ENCODE peak calls at places on chromosomes 5 and 9, in ten cellular contexts. R is mesenchymal stem cell, L is fibroblast of lung, A is upper lobe of left lung, Z is PC-3, M is H7, Y is transverse colon, P is GM06990, V is body of pancreas, U is heart left ventricle. S is an unnamed sample. For H3K36me3, the result is how much of the 10 kb centered on the place peaks cover.

GRCh38 chr5:170520319-170520718 is 16.5 kb downstream of the KCNIP1 start:
- DNase-seq in Y (no peak), U (no peak), M (no peak), L (no peak), P (no peak), Z (no peak), A (no peak), R (peak), V (no peak), S (no peak)

GRCh38 chr5:73116506-73116905 is 3.9 kb upstream of the TMEM171 start:
- DNase-seq in P (no peak), V (no peak), U (no peak), Y (no peak), L (no peak), M (no peak), R (no peak), Z (no peak), A (no peak), S (no peak)

GRCh38 chr5:36417668-36418067 is 116.0 kb upstream of the RANBP3L start:
- DNase-seq in Z (peak), Y (no peak), R (no peak), U (no peak), L (no peak), M (peak), P (no peak), V (no peak), A (no peak), S (no peak)

GRCh38 chr5:36452394-36453100 is 150.8 kb upstream of the RANBP3L start:
- DNase-seq in V (no peak), L (no peak), Y (no peak), R (no peak), A (no peak), Z (no peak), U (no peak), M (no peak), P (no peak), S (no peak)

GRCh38 chr5:89342106-89342876 is 459.3 kb upstream of the MEF2C start:
- DNase-seq in P (peak), U (no peak), Y (no peak), A (no peak), L (peak), M (no peak), R (peak), Z (no peak), V (no peak), S (peak)

GRCh38 chr5:36691241-36691640 is 84.8 kb downstream of the SLC1A3 start:
- DNase-seq in A (no peak), P (no peak), V (no peak), U (no peak), R (no peak), L (no peak), Z (no peak), Y (no peak), M (no peak), S (no peak)

GRCh38 chr5:173880306-173880985 is 7.7 kb upstream of the CPEB4 start:
- DNase-seq in M (no peak), R (peak), U (no peak), A (no peak), P (no peak), Y (no peak), L (peak), Z (peak), V (no peak), S (no peak)

GRCh38 chr5:164233796-164234195 is 728.4 kb downstream of the MAT2B start:
- DNase-seq in U (no peak), Y (no peak), V (no peak), R (no peak), L (peak), Z (no peak), A (no peak), M (no peak), P (no peak), S (peak)

GRCh38 chr5:78647411-78647818 is 1.2 kb downstream of the LHFPL2 start:
- DNase-seq in U (no peak), L (peak), M (peak), Y (peak), R (peak), P (peak), V (peak), A (no peak), Z (peak), S (no peak)

GRCh38 chr5:76104027-76104426 is 20.8 kb downstream of the SV2C start:
- DNase-seq in Y (peak), U (no peak), A (no peak), L (no peak), P (no peak), R (peak), V (peak), M (no peak), Z (peak), S (peak)

DNA sequence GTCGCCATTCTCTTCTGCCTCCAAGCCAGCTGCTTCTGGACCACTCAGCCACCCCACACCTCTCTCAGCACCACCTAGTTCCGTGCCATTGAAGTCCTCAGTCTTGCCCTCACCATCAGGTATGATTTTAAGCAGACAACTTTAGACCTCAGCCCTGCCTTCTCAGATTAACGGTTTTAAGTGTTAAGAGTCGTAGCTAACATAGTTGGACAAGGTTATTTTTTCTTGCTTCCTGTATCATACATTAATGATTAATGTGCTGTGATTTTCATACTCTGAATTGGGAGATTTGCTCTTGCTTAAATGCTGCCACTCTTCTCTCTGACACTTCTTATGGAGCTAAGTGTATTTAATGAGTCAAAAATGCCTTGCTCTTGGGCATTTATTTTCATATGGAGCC is 20.8 kb downstream of the NUP214 start:
- DNase-seq in Y (no peak), M (no peak), R (no peak), U (no peak), P (no peak), V (no peak), L (no peak), A (no peak), Z (no peak), S (no peak)
- H3K36me3 ChIP-seq in Y (half or more), M (under half), R (under half), U (under half), P (under half), V (under half), L (under half), A (half or more), Z (half or more), S (under half)

DNA sequence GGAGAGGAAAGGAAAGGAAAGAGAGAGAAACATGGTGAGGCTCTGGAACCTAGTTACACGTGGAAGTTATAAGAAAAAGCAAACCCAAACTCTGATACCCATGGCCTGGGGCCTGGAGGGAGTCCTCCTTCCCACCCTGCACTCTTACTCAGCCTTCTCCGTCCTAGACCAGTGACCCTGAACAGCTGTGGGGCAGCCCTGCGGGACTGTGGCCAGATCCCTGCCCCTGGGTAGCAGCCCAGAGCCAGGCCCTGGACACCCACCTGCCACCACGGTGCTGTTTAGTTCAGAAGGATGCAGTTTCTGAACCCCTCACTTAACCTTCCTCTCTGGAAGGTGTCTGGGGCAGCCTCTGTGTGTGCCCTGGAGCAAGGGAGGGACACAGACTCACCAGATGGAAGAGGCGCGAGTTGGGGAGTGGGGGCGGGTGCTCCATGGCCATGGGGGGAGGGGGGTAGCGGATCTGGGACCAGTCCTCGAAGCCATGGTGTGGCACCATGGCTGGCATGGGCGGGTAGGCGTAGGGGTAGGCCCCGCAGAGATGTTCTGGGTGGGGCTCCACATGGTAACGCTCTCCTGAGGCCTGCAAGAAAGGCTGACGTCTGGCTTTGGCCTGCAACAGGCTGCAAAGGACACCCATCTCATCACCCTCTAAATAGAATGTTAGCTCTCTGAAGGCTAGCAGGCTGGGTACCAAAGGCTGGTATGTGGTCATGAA is 13.0 kb downstream of the GPX3 start:
- DNase-seq in V (no peak), L (no peak), P (no peak), R (no peak), M (peak), Y (no peak), Z (no peak), A (no peak), U (peak), S (no peak)
- H3K36me3 ChIP-seq in V (under half), L (under half), P (half or more), R (half or more), M (under half), Y (half or more), Z (half or more), A (half or more), U (under half), S (under half)

GRCh38 chr5:178465228-178465860 is 124.8 kb downstream of the COL23A1 start:
- DNase-seq in Y (no peak), M (peak), Z (no peak), L (no peak), P (no peak), R (no peak), A (no peak), U (no peak), V (no peak), S (no peak)

GRCh38 chr5:178464431-178465048 is 125.7 kb downstream of the COL23A1 start:
- DNase-seq in A (no peak), Z (no peak), P (no peak), L (no peak), U (no peak), M (no peak), R (no peak), V (no peak), Y (no peak), S (no peak)

GRCh38 chr5:178461426-178461730 is 128.8 kb downstream of the COL23A1 start:
- DNase-seq in V (no peak), P (no peak), R (no peak), Y (no peak), U (no peak), Z (no peak), M (no peak), L (no peak), A (no peak), S (no peak)

GRCh38 chr5:178462846-178463245 is 127.3 kb downstream of the COL23A1 start:
- DNase-seq in R (no peak), M (peak), A (no peak), V (no peak), Y (no peak), L (no peak), P (no peak), U (no peak), Z (no peak), S (peak)

DNA sequence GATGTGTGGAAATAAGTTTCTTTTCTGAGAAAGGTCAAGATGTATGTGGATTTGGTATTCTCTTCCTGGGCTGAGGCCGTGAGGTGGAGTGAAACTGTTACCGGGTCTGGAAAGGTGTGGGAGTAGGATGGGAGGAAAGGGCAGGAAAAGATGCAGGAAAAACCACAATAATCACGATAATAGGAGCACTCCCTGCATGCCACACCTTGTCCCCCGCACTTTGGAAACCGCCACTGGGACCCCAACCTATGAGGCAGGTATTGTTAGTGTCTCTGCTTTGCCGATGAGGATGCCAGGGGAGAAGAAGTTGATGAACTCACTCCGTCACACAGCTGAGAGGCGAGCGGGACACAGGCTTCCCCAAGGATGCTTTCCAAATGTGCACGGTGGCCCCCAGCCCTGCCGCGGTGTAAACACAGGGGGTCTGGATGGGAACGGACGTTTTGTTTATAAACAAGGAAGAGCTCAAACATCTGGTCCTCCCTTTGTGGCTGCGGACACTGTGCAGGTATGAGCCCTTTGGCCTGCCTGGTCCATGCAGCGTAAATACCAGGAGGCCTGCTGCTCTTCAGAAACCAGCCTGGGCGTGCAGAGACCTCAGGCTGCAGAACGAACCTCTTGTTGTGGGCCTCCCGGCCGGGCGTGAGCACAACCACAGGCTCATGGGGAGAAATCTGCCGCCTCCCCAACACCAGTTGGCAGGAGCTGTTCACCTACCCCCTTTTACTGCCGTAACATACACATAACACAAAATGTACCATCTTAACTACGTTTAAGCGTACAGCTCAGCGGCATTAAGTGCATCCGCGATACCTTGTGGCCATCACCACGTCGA is 126.7 kb downstream of the COL23A1 start:
- DNase-seq in Y (no peak), L (no peak), U (no peak), P (no peak), M (peak), A (no peak), R (no peak), Z (no peak), V (no peak), S (no peak)
- H3K36me3 ChIP-seq in Y (under half), L (under half), U (under half), P (under half), M (under half), A (under half), R (under half), Z (under half), V (under half), S (under half)

DNA sequence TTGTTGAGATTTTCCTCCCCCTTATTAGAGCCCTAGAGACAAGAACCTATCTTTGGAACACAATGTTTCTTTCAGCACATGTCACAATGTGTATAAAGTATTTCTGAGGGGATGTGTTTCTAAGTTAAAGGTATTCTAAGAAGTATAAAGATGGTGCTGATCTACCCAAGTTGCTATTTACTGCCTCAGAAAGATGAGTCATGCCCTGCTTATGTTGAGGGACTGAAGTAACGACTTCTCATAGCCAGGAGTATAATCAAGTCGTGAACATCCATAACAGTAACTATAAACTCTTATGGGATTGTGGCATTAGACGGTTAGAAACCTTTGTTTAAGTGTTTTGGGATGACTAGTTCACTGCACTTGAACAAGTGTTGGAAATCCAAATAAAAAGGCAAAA is 12.0 kb upstream of the TMEM252 start:
- DNase-seq in M (no peak), L (peak), A (no peak), Z (peak), V (no peak), Y (no peak), U (no peak), P (no peak), R (peak), S (no peak)
- H3K36me3 ChIP-seq in M (under half), L (under half), A (under half), Z (under half), V (under half), Y (under half), U (under half), P (under half), R (under half), S (under half)

DNA sequence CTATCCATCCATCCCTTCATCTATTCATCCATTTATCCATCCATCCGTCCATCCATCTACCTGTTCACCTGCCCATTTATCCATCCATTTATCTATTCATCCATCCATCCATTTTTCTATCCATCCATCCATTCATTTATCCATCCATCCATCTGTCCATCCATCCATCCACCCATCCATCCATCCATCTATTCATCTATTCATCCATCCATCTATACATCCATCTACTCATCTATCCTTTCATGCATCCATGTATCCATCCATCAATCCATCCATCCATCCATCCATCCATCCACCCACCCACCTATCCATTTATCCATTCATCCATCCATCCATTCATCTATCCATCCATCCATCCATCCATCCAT is 10.8 kb downstream of the COL27A1 start:
- DNase-seq in R (no peak), Y (no peak), L (no peak), P (no peak), U (no peak), A (no peak), Z (no peak), M (no peak), V (no peak), S (no peak)
- H3K36me3 ChIP-seq in R (under half), Y (under half), L (under half), P (under half), U (under half), A (under half), Z (under half), M (under half), V (under half), S (under half)

DNA sequence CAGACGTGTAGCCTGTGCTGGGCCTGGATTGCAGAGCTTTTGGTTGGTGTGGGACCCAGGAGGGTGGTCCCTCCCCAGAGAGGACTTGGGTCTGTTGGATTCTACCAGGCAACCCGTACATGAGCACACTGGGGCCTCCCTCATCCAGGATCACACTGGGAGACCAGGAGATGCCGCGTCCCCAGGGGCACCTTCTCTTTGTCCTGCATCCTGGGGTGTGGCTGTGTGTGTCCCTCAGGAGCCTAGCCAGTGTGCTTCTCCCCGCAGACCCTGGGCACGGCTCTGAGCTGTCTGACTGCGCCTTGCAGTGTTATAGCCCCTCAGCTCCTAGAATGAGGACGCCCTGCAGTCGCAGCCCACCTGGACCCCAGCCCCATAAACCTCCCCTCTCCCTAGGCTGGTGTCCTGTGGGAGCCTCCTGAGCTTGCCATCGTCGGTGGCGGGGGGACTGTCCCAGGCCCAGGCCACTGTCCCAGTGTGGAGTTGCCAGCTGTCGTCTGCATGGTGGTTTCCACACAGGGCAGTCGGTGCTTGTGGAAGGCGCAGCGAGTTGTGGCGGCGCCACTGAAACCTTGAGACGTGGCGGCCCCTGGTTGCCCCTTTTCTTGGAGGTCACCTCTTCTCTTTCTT is 27.6 kb downstream of the CEP72 start:
- DNase-seq in Y (no peak), U (no peak), L (no peak), Z (no peak), R (no peak), V (no peak), P (no peak), M (no peak), A (no peak), S (no peak)
- H3K36me3 ChIP-seq in Y (under half), U (under half), L (under half), Z (under half), R (half or more), V (under half), P (under half), M (under half), A (half or more), S (under half)

GRCh38 chr5:27087820-27088219 is 49.4 kb upstream of the CDH9 start:
- DNase-seq in U (no peak), P (no peak), A (no peak), M (no peak), Y (no peak), L (no peak), Z (no peak), V (no peak), R (peak), S (no peak)

GRCh38 chr5:27080147-27080546 is 41.8 kb upstream of the CDH9 start:
- DNase-seq in Y (no peak), R (no peak), A (no peak), M (no peak), P (no peak), Z (no peak), L (no peak), U (no peak), V (no peak), S (no peak)

GRCh38 chr5:27083763-27084420 is 45.5 kb upstream of the CDH9 start:
- DNase-seq in R (no peak), U (no peak), A (no peak), Y (no peak), P (no peak), Z (no peak), V (no peak), M (peak), L (no peak), S (no peak)
- H3K36me3 ChIP-seq in R (under half), U (under half), A (under half), Y (under half), P (under half), Z (under half), V (under half), M (under half), L (under half), S (under half)

GRCh38 chr5:95771109-95771708 is 40.1 kb downstream of the RHOBTB3 start:
- DNase-seq in L (no peak), R (no peak), Y (no peak), P (no peak), V (peak), A (peak), Z (no peak), M (no peak), U (no peak), S (no peak)
- H3K36me3 ChIP-seq in L (under half), R (under half), Y (under half), P (under half), V (under half), A (under half), Z (under half), M (under half), U (under half), S (under half)

S was measured in kidney epithelial cell.